ENCODE peak calls at places on chromosomes 2 and 18, in six cellular contexts. D, T, O, G, L and Z are unnamed samples.
A peak's percentile ranks its signal among the peaks of the same experiment; 100 is the strongest.

GRCh38 chr18:21678897-21679296 is 25.7 kb downstream of the ABHD3 start:
- DNase-seq in D (no peak), T (no peak), O (no peak), G (no peak), L (no peak), Z (no peak)

GRCh38 chr2:40534528-40534927 is 82.6 kb upstream of the SLC8A1 start:
- DNase-seq in D (no peak), T (no peak), O (no peak), G (peak; percentile 32), L (no peak), Z (no peak)

GRCh38 chr2:102235491-102235890 is 48.7 kb downstream of the IL1RL2 start:
- DNase-seq in D (peak; percentile 74), T (no peak), O (peak; percentile 12), G (no peak), L (no peak), Z (no peak)

GRCh38 chr2:181648478-181649155 is 8.3 kb downstream of the CERKL start:
- DNase-seq in D (no peak), T (no peak), O (no peak), G (no peak), L (no peak), Z (no peak)

GRCh38 chr2:236164201-236164982 is 3.8 kb downstream of the GBX2 start:
- DNase-seq in D (peak; percentile 84), T (no peak), O (no peak), G (peak; percentile 22), L (peak; percentile 39), Z (peak; percentile 80)

GRCh38 chr2:75476778-75477177 is 84.0 kb downstream of the EVA1A start:
- DNase-seq in D (no peak), T (no peak), O (no peak), G (peak; percentile 90), L (no peak), Z (no peak)

GRCh38 chr2:135903650-135904049 is 27.4 kb upstream of the MCM6 start:
- DNase-seq in D (no peak), T (no peak), O (no peak), G (no peak), L (no peak), Z (no peak)

GRCh38 chr2:2974982-2975381 is 402.6 kb downstream of the EIPR1 start:
- DNase-seq in D (no peak), T (no peak), O (no peak), G (no peak), L (no peak), Z (peak; percentile 81)

GRCh38 chr2:240165034-240165433 is 24.6 kb upstream of the OTOS start:
- DNase-seq in D (peak; percentile 20), T (no peak), O (no peak), G (no peak), L (no peak), Z (no peak)

GRCh38 chr2:236019434-236019833 is 148.8 kb downstream of the GBX2 start:
- DNase-seq in D (no peak), T (no peak), O (no peak), G (no peak), L (no peak), Z (no peak)

GRCh38 chr2:100632759-100633158 is 70.0 kb downstream of the PDCL3 start:
- DNase-seq in D (no peak), T (no peak), O (no peak), G (no peak), L (no peak), Z (no peak)

GRCh38 chr2:231721641-231722310 is 13.5 kb downstream of the PTMA start:
- DNase-seq in D (no peak), T (no peak), O (no peak), G (no peak), L (no peak), Z (no peak)

GRCh38 chr2:230661072-230661957 is 51.3 kb upstream of the CAB39 start:
- DNase-seq in D (no peak), T (no peak), O (no peak), G (no peak), L (no peak), Z (no peak)

GRCh38 chr18:79321625-79322024 is 74.1 kb upstream of the NFATC1 start:
- DNase-seq in D (no peak), T (no peak), O (no peak), G (no peak), L (no peak), Z (no peak)

GRCh38 chr18:6624729-6625308 is 104.7 kb upstream of the ARHGAP28 start:
- DNase-seq in D (no peak), T (no peak), O (no peak), G (peak; percentile 81), L (no peak), Z (no peak)

GRCh38 chr2:172437419-172438063 is 10.2 kb downstream of the ITGA6 start:
- DNase-seq in D (no peak), T (no peak), O (no peak), G (no peak), L (no peak), Z (no peak)

GRCh38 chr2:20642026-20642971 is 8.6 kb downstream of the HS1BP3 start:
- DNase-seq in D (peak; percentile 95), T (peak; percentile 71), O (peak; percentile 66), G (peak; percentile 53), L (peak; percentile 90), Z (peak; percentile 99)

GRCh38 chr18:32018331-32019250 is at the start of gene RNF125:
- DNase-seq in D (peak; percentile 95), T (peak; percentile 58), O (peak; percentile 77), G (peak; percentile 91), L (peak; percentile 15), Z (peak; percentile 84)

GRCh38 chr2:39120771-39121522 is at the start of gene SOS1:
- DNase-seq in D (peak; percentile 99), T (peak; percentile 92), O (peak; percentile 91), G (peak; percentile 92), L (peak; percentile 97), Z (peak; percentile 98)

GRCh38 chr2:40097691-40098376 is 318.8 kb upstream of the THUMPD2 start:
- DNase-seq in D (no peak), T (no peak), O (no peak), G (peak; percentile 93), L (no peak), Z (no peak)

GRCh38 chr18:79575891-79576685 is 103.5 kb upstream of the CTDP1 start:
- DNase-seq in D (peak; percentile 44), T (no peak), O (no peak), G (peak; percentile 84), L (no peak), Z (no peak)

GRCh38 chr18:77073336-77074093 is 59.1 kb downstream of the MBP start:
- DNase-seq in D (no peak), T (no peak), O (no peak), G (no peak), L (no peak), Z (no peak)

GRCh38 chr2:68739261-68740183 is 4.9 kb downstream of the ARHGAP25 start:
- DNase-seq in D (no peak), T (no peak), O (no peak), G (no peak), L (no peak), Z (no peak)

GRCh38 chr2:203574824-203575223 is 39.7 kb upstream of the RAPH1 start:
- DNase-seq in D (no peak), T (no peak), O (no peak), G (peak; percentile 44), L (no peak), Z (no peak)

GRCh38 chr2:165408191-165408590 is 61.3 kb upstream of the CSRNP3 start:
- DNase-seq in D (no peak), T (no peak), O (no peak), G (no peak), L (no peak), Z (no peak)

GRCh38 chr18:32460046-32460785 is 10.5 kb downstream of the GAREM1 start:
- DNase-seq in D (no peak), T (no peak), O (no peak), G (no peak), L (no peak), Z (no peak)

GRCh38 chr2:206084870-206085741 is 868 bp downstream of the INO80D start:
- DNase-seq in D (peak; percentile 74), T (peak; percentile 11), O (peak; percentile 48), G (peak; percentile 22), L (peak; percentile 45), Z (peak; percentile 77)

GRCh38 chr2:181152701-181153100 is 172.3 kb downstream of the UBE2E3 start:
- DNase-seq in D (no peak), T (no peak), O (no peak), G (no peak), L (no peak), Z (no peak)

GRCh38 chr2:64887565-64887964 is 101.6 kb upstream of the SLC1A4 start:
- DNase-seq in D (no peak), T (no peak), O (no peak), G (no peak), L (no peak), Z (no peak)

GRCh38 chr18:4640349-4641012 is 185.4 kb upstream of the DLGAP1 start:
- DNase-seq in D (no peak), T (no peak), O (no peak), G (no peak), L (no peak), Z (no peak)

GRCh38 chr2:233152541-233152940 is 92.4 kb downstream of the INPP5D start:
- DNase-seq in D (no peak), T (no peak), O (no peak), G (peak; percentile 48), L (no peak), Z (no peak)

GRCh38 chr18:65380986-65381385 is 369.8 kb upstream of the CDH7 start:
- DNase-seq in D (no peak), T (no peak), O (no peak), G (no peak), L (no peak), Z (no peak)

GRCh38 chr18:35514283-35514682 is 16.5 kb upstream of the INO80C start:
- DNase-seq in D (no peak), T (no peak), O (no peak), G (no peak), L (no peak), Z (no peak)

GRCh38 chr2:75547345-75548035 is 13.2 kb downstream of the EVA1A start:
- DNase-seq in D (peak; percentile 18), T (no peak), O (no peak), G (peak; percentile 95), L (no peak), Z (no peak)

GRCh38 chr2:69223759-69224494 is 163.1 kb downstream of the GFPT1 start:
- DNase-seq in D (no peak), T (no peak), O (no peak), G (no peak), L (no peak), Z (no peak)

GRCh38 chr18:42706029-42706608 is 409.4 kb downstream of the RIT2 start:
- DNase-seq in D (no peak), T (no peak), O (no peak), G (no peak), L (no peak), Z (no peak)